ENCODE peak calls at places on chromosomes 11 and 22, in eight cellular contexts. S, Y, E, A, T, D, Z and B are unnamed samples.

GRCh38 chr22:47582067-47582466 is 819.6 kb downstream of the TBC1D22A start:
- DNase-seq in S (no peak), Y (no peak), E (no peak), A (no peak), T (peak), D (no peak), Z (no peak), B (no peak)

GRCh38 chr11:25423436-25424184 is 908.3 kb upstream of the ANO3 start:
- DNase-seq in S (no peak), Y (no peak), E (no peak), A (no peak), T (peak), D (no peak), Z (peak), B (no peak)

GRCh38 chr11:46920709-46921108 is 2.4 kb upstream of the LRP4 start:
- DNase-seq in S (peak), Y (no peak), E (peak), A (no peak), T (no peak), D (no peak), Z (peak), B (peak)

GRCh38 chr11:44795803-44796535 is 69.2 kb downstream of the TSPAN18 start:
- DNase-seq in S (no peak), Y (no peak), E (no peak), A (no peak), T (no peak), D (no peak), Z (no peak), B (no peak)

GRCh38 chr22:17891427-17892167 is 117.3 kb upstream of the BID start:
- DNase-seq in S (no peak), Y (peak), E (no peak), A (no peak), T (peak), D (no peak), Z (no peak), B (no peak)

GRCh38 chr11:46357483-46357936 is 10.2 kb downstream of the DGKZ start:
- DNase-seq in S (no peak), Y (no peak), E (no peak), A (no peak), T (no peak), D (no peak), Z (no peak), B (no peak)

GRCh38 chr22:30044369-30044768 is 35.9 kb upstream of the HORMAD2 start:
- DNase-seq in S (peak), Y (no peak), E (peak), A (no peak), T (no peak), D (no peak), Z (peak), B (peak)

GRCh38 chr11:62082292-62082657 is 41.5 kb upstream of the INCENP start:
- DNase-seq in S (no peak), Y (no peak), E (no peak), A (no peak), T (no peak), D (no peak), Z (no peak), B (no peak)

GRCh38 chr11:105489431-105489830 is 120.4 kb upstream of the GRIA4 start:
- DNase-seq in S (no peak), Y (peak), E (no peak), A (no peak), T (no peak), D (no peak), Z (peak), B (no peak)

GRCh38 chr11:123690490-123690889 is 36.1 kb upstream of the SCN3B start:
- DNase-seq in S (no peak), Y (no peak), E (no peak), A (no peak), T (no peak), D (no peak), Z (no peak), B (peak)

GRCh38 chr22:41557401-41558240 is 3.2 kb upstream of the CSDC2 start:
- DNase-seq in S (peak), Y (no peak), E (no peak), A (no peak), T (peak), D (no peak), Z (peak), B (no peak)

GRCh38 chr11:98835336-98835735 is 185.4 kb upstream of the CNTN5 start:
- DNase-seq in S (no peak), Y (no peak), E (no peak), A (no peak), T (no peak), D (no peak), Z (no peak), B (no peak)

GRCh38 chr22:17997456-17997855 is 26.9 kb downstream of the MICAL3 start:
- DNase-seq in S (no peak), Y (no peak), E (no peak), A (no peak), T (no peak), D (no peak), Z (no peak), B (no peak)

GRCh38 chr11:35781342-35782171 is 119.0 kb downstream of the TRIM44 start:
- DNase-seq in S (no peak), Y (peak), E (peak), A (no peak), T (no peak), D (no peak), Z (peak), B (no peak)

GRCh38 chr22:47547239-47547661 is 784.8 kb downstream of the TBC1D22A start:
- DNase-seq in S (no peak), Y (no peak), E (no peak), A (no peak), T (no peak), D (no peak), Z (no peak), B (no peak)

GRCh38 chr22:43851058-43851978 is 11.0 kb downstream of the SULT4A1 start:
- DNase-seq in S (no peak), Y (no peak), E (no peak), A (no peak), T (no peak), D (no peak), Z (no peak), B (no peak)

GRCh38 chr22:19992921-19993355 is 23.7 kb downstream of the ARVCF start:
- DNase-seq in S (no peak), Y (no peak), E (no peak), A (no peak), T (no peak), D (no peak), Z (no peak), B (no peak)

GRCh38 chr11:126195119-126195518 is 16.3 kb downstream of the RPUSD4 start:
- DNase-seq in S (no peak), Y (no peak), E (no peak), A (no peak), T (no peak), D (no peak), Z (no peak), B (no peak)

GRCh38 chr11:34105957-34106504 is 602 bp downstream of the NAT10 start:
- DNase-seq in S (no peak), Y (no peak), E (no peak), A (no peak), T (no peak), D (no peak), Z (peak), B (no peak)

GRCh38 chr11:128720522-128720985 is 26.7 kb downstream of the FLI1 start:
- DNase-seq in S (no peak), Y (peak), E (no peak), A (no peak), T (peak), D (peak), Z (no peak), B (no peak)

GRCh38 chr11:47121056-47121455 is 55.6 kb downstream of the ARFGAP2 start:
- DNase-seq in S (no peak), Y (no peak), E (no peak), A (no peak), T (no peak), D (no peak), Z (no peak), B (no peak)

GRCh38 chr11:8100151-8100550 is 19.1 kb downstream of the TUB start:
- DNase-seq in S (no peak), Y (no peak), E (no peak), A (no peak), T (no peak), D (no peak), Z (no peak), B (no peak)

GRCh38 chr11:16920559-16920958 is 93.7 kb downstream of the PLEKHA7 start:
- DNase-seq in S (no peak), Y (no peak), E (no peak), A (no peak), T (no peak), D (no peak), Z (no peak), B (no peak)

GRCh38 chr22:49350441-49351121 is 477.1 kb downstream of the BRD1 start:
- DNase-seq in S (no peak), Y (no peak), E (no peak), A (no peak), T (no peak), D (no peak), Z (no peak), B (no peak)

GRCh38 chr11:23540101-23540561 is 679.9 kb upstream of the CCDC179 start:
- DNase-seq in S (no peak), Y (peak), E (peak), A (no peak), T (peak), D (no peak), Z (peak), B (peak)

GRCh38 chr11:20337526-20338154 is 25.9 kb upstream of the HTATIP2 start:
- DNase-seq in S (no peak), Y (peak), E (no peak), A (no peak), T (peak), D (no peak), Z (peak), B (no peak)

DNA sequence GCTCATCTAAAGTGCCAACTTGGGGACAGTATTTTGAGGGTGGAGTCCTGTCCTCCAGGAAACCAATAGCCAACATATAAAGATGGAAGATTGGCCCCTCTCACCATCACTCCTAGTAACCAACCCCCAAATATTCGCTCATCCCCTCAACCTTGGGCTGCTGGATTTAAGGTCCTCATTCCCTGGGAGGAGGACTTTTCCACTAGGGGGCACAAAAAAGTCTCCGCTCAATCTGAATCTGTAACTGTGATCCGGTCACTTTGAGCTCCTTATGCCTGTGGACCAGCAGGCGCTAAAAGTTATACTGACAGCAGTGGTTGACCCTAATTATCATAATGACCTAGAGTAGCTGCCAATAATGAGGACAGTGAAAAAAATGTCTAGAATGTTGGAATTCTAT is 20.5 kb upstream of the CLPB start:
- DNase-seq in S (no peak), Y (peak), E (no peak), A (no peak), T (peak), D (no peak), Z (no peak), B (no peak)
- TF ChIP-seq CTCF in S (no peak), Y (peak), E (no peak), A (no peak), T (peak), D (no peak), Z (peak), B (peak)

GRCh38 chr22:39212721-39213376 is 31.9 kb downstream of the PDGFB start:
- DNase-seq in S (no peak), Y (peak), E (no peak), A (no peak), T (peak), D (no peak), Z (peak), B (no peak)
- TF ChIP-seq CTCF in S (no peak), Y (peak), E (no peak), A (no peak), T (peak), D (no peak), Z (peak), B (peak)

GRCh38 chr11:68632802-68633201 is 51.5 kb upstream of the GAL start:
- DNase-seq in S (peak), Y (peak), E (peak), A (no peak), T (peak), D (no peak), Z (peak), B (peak)
- TF ChIP-seq CTCF in S (peak), Y (peak), E (peak), A (no peak), T (peak), D (no peak), Z (peak), B (peak)

DNA sequence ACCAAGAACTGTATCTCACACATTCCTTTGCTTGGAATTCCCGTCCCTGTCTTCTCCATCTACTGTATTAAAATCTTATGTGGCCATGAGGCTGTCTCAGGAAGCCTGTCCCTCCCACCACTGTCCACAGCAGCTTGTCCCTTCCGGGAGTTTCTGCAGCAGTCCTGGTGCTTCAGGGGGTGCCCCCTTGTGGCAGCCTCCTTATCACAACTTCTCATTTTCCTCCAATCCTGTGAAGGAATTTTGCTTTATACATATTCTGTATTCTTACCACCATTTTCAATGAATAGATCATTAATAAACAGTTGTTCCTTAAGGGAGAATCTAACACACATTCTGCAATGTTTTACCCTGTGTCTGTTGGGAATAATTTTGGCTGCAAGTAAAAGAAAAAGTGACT is 220.4 kb upstream of the RAG2 start:
- DNase-seq in S (no peak), Y (peak), E (no peak), A (no peak), T (peak), D (no peak), Z (no peak), B (no peak)
- TF ChIP-seq CTCF in S (no peak), Y (peak), E (peak), A (peak), T (peak), D (no peak), Z (peak), B (peak)